ENCODE peak calls at places on chromosomes 4 and X, in ten cellular contexts. H, R, X, V, P, B, S, A, Z and O are unnamed samples.

GRCh38 chrX:1380672-1381233 is 11.2 kb downstream of the SLC25A6 start:
- DNase-seq in B (no peak), V (no peak), Z (no peak), P (peak), H (no peak), A (no peak), X (no peak), R (no peak), S (no peak), O (no peak)

GRCh38 chr4:8544282-8544681 is 35.9 kb upstream of the GPR78 start:
- DNase-seq in H (no peak), A (no peak), B (no peak), Z (no peak), X (no peak), R (no peak), P (peak), V (no peak), S (no peak), O (no peak)

GRCh38 chr4:150127757-150128156 is 49.5 kb downstream of the DCLK2 start:
- DNase-seq in V (no peak), P (no peak), B (no peak), S (no peak), A (no peak), X (no peak), H (peak), R (no peak), Z (no peak), O (no peak)

GRCh38 chrX:31371956-31372355 is 300.1 kb upstream of the FTHL17 start:
- DNase-seq in V (no peak), R (no peak), S (no peak), Z (no peak), H (no peak), X (no peak), B (no peak), A (no peak), P (no peak), O (no peak)

GRCh38 chrX:10108288-10108687 is 48.5 kb upstream of the CLCN4 start:
- DNase-seq in X (no peak), P (no peak), V (no peak), A (no peak), B (no peak), S (no peak), H (no peak), Z (no peak), R (no peak), O (no peak)

GRCh38 chr4:105620640-105621323 is 68.4 kb downstream of the ARHGEF38 start:
- DNase-seq in A (no peak), V (no peak), H (peak), Z (no peak), S (no peak), B (no peak), X (no peak), P (no peak), R (no peak), O (no peak)

GRCh38 chrX:104987063-104987462 is 233.4 kb downstream of the TEX13A start:
- DNase-seq in S (no peak), A (no peak), R (no peak), Z (no peak), X (no peak), B (no peak), H (peak), V (no peak), P (no peak), O (no peak)

GRCh38 chr4:78482281-78482680 is 69.3 kb upstream of the ANXA3 start:
- DNase-seq in Z (no peak), R (no peak), S (no peak), V (no peak), P (no peak), A (no peak), B (no peak), X (no peak), H (no peak), O (no peak)